ENCODE peak calls at places on chromosomes 13 and 19, in eight cellular contexts. K is heart right ventricle, U is RWPE2, B is body of pancreas, T is pancreas, O is upper lobe of left lung, Z is upper lobe of right lung, L is Panc1. R is an unnamed sample.

GRCh38 chr13:52851153-52851962 is 2.9 kb upstream of the PCDH8 start:
- ATAC-seq in K (peak), U (peak), B (peak), T (peak), O (peak), Z (peak), L (peak), R (no peak)

GRCh38 chr19:48609571-48610108 is 3.1 kb downstream of the SPACA4 start:
- ATAC-seq in K (no peak), U (no peak), B (no peak), T (no peak), O (no peak), Z (no peak), L (no peak), R (no peak)

GRCh38 chr19:49210901-49211451 is 53.4 kb downstream of the TRPM4 start:
- ATAC-seq in K (peak), U (no peak), B (no peak), T (peak), O (peak), Z (peak), L (no peak), R (no peak)

GRCh38 chr13:111183959-111184684 is 69.0 kb downstream of the ARHGEF7 start:
- ATAC-seq in K (peak), U (no peak), B (no peak), T (no peak), O (no peak), Z (no peak), L (no peak), R (no peak)

GRCh38 chr19:5991244-5991838 is 13.4 kb upstream of the RANBP3 start:
- ATAC-seq in K (no peak), U (no peak), B (no peak), T (no peak), O (no peak), Z (no peak), L (no peak), R (no peak)

GRCh38 chr13:48302920-48303330 is 626 bp upstream of the RB1 start:
- ATAC-seq in K (peak), U (peak), B (peak), T (peak), O (no peak), Z (no peak), L (no peak), R (no peak)

GRCh38 chr13:86563308-86563707 is 764.1 kb upstream of the SLITRK6 start:
- ATAC-seq in K (no peak), U (peak), B (no peak), T (no peak), O (no peak), Z (no peak), L (no peak), R (no peak)

GRCh38 chr13:21069561-21070004 is 8.2 kb upstream of the LATS2 start:
- ATAC-seq in K (peak), U (peak), B (peak), T (no peak), O (peak), Z (peak), L (peak), R (peak)

GRCh38 chr13:110432522-110432921 is 125.4 kb downstream of the COL4A2 start:
- ATAC-seq in K (no peak), U (no peak), B (no peak), T (no peak), O (no peak), Z (no peak), L (no peak), R (no peak)

GRCh38 chr19:28021316-28022185 is 1191.4 kb downstream of the UQCRFS1 start:
- ATAC-seq in K (no peak), U (no peak), B (no peak), T (no peak), O (no peak), Z (no peak), L (no peak), R (no peak)

DNA sequence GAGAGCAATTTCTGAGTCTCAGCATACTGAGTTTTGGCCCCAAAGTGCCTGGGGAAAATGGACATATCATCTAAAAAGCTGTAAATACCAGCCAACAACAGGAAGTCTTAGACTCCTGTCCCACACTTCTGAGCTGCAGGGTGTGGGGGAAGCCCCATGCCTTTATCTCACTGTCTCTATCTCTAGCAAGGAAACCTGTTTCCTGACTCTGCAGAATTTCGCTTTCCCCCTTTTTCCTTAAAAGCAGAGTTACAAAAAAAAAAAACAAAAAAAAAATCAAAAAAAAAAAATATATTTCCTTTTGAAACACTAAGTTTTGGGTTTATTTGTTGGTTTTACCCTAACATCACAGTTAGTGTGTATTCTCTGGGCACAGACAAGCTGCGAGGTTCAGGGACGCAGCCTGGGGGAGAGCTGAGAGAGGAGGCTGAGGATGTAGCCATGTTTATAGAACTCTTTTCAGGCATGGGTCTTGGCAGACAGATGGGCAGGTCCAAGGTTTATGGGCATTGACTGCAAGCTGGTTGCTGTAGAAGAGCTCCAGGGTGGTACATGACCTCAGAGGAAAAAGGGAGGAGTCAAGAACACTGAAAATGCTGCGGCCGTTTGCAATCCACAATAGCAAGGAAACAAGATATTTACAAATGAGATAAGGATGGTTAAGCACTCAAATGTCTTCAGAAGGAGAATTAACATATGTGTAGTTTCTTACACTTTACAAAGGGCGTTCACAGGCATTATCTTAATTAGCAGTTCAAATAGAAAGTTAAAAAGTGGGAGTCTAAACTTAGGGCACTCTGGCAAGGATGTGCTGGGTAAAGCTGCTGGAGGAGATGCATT is 4.9 kb downstream of the MBNL2 start:
- ATAC-seq in K (no peak), U (no peak), B (no peak), T (no peak), O (no peak), Z (peak), L (peak), R (no peak)
- H3K27ac ChIP-seq in K (peak), U (no peak), B (no peak), T (no peak), O (peak), Z (peak), L (peak), R (peak)

GRCh38 chr19:41452584-41453275 is 9.8 kb downstream of the ERICH4 start:
- ATAC-seq in K (no peak), U (no peak), B (no peak), T (no peak), O (no peak), Z (no peak), L (no peak), R (no peak)

GRCh38 chr19:41447732-41448332 is 4.9 kb downstream of the ERICH4 start:
- ATAC-seq in K (no peak), U (no peak), B (no peak), T (no peak), O (no peak), Z (no peak), L (no peak), R (no peak)

GRCh38 chr19:41445575-41445974 is 2.6 kb downstream of the ERICH4 start:
- ATAC-seq in K (no peak), U (no peak), B (no peak), T (no peak), O (no peak), Z (no peak), L (no peak), R (no peak)

GRCh38 chr19:41449865-41450178 is 6.9 kb downstream of the ERICH4 start:
- ATAC-seq in K (no peak), U (peak), B (no peak), T (no peak), O (no peak), Z (no peak), L (peak), R (no peak)

DNA sequence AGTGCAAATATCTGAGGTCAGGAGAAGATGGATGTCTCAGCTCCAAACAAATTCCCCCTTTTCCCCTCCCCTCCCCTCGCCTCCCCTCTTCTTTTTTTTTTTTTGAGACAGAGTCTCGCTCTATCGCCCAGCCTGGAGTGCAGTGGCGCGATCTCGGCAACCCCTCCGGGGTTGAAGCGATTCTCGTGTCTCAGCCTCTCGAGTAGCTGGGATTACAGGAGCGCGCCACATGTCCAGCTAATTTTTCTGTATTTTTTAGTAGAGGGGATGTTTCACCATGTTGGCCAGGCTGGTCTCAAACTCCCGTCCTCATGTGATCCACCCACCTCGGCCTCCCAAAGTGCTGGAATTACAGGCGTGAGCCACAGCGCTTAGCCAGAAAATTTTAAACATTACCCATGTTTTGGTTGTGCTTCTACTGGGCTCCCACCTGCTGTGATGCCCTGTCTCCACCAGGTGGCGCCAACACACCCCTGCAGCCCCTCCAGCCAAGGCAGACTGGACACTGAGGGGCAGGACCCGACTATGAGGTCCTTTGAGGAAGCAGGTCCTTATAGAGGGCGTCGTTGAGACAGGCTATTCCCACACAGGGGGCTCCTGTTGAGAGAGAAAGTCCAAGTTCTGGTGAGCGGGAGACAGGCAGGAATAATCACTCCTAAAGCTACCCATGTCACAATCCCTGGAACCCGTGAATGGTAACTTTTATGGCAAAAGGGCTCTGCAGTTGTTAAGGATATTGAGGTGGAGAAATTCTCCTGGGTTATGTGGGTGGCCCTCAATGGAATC is 6.3 kb downstream of the ERICH4 start:
- ATAC-seq in K (peak), U (peak), B (peak), T (peak), O (peak), Z (peak), L (peak), R (peak)
- H3K4me3 ChIP-seq in K (no peak), U (no peak), B (no peak), T (no peak), O (peak), Z (peak), L (no peak), R (no peak)

GRCh38 chr19:8310342-8311055 is 2.3 kb upstream of the CD320 start:
- ATAC-seq in K (no peak), U (no peak), B (no peak), T (no peak), O (no peak), Z (no peak), L (no peak), R (no peak)
- H3K27ac ChIP-seq in K (no peak), U (no peak), B (no peak), T (no peak), O (peak), Z (peak), L (no peak), R (no peak)

DNA sequence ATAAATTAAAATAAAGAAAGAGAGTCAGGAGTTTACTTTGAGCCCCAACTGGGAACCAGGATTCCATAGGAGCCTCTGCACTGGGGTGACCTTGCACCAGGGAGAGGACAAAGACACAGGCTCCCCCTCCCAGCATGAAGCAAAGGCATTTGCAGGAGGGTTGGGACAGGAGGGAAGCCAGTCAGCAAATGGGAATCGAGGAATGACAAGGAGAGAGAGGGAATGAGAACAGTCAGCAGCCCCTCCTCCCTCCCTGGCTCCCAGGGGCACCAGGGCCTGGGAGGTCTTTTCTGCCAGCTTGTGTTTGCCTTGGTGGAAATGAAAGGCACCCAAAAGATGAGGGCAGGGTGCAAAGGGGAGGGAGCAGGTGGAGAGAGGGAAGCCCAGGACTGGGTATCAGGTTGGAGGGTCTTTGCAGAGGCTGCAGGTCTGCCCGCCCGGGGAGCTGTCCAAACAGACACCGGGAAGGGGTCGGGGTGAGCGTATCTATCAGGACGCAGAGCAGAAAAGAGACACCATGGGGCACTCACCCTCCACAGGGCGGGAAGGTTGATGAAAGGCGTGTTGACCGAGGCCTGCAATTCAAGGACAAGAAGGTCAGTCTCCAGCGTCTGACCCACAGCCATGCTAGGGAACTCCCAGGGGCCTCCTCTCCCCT is 3.8 kb downstream of the SBSN start:
- ATAC-seq in K (no peak), U (no peak), B (no peak), T (no peak), O (no peak), Z (no peak), L (no peak), R (no peak)
- H3K4me3 ChIP-seq in K (no peak), U (no peak), B (no peak), T (no peak), O (no peak), Z (no peak), L (no peak), R (no peak)

DNA sequence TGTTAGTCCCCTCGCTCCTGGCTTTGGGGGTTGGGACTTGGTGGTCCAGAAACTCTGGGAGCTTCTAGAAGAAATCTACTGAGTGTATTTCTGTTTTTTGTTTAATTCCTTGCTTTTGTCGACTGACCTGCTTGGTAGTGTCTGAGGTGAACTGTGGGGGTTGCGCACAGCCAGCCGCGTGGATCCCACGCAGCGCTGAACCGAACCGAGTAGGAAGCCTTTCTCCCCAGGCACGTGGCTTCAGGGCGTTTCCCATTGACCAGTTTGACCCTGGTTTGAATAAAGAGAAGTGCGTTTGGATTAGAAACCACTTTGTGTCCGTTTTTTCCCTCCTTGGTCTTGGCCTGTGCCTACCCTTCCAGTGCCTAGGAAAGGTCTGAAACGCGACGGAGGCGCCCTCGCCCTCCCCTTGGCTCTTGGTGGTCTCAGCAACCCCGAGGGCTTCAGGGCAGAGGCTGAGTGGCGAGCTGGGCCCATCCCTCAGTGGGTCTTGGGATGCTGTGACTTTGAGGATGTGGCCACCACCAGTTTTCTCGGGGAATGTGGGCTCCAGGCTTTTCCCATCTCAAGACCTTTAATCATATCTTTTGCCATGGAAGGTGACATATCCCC is 2.7 kb upstream of the RPS15 start:
- ATAC-seq in K (no peak), U (no peak), B (no peak), T (no peak), O (no peak), Z (no peak), L (no peak), R (no peak)
- H3K27ac ChIP-seq in K (no peak), U (no peak), B (no peak), T (no peak), O (no peak), Z (no peak), L (peak), R (no peak)

GRCh38 chr19:18194554-18195238 is 1.7 kb downstream of the MPV17L2 start:
- ATAC-seq in K (no peak), U (no peak), B (no peak), T (no peak), O (no peak), Z (no peak), L (no peak), R (no peak)
- H3K4me3 ChIP-seq in K (no peak), U (peak), B (no peak), T (no peak), O (peak), Z (peak), L (peak), R (no peak)

GRCh38 chr19:1027020-1027952 is 878 bp downstream of the CNN2 start:
- ATAC-seq in K (no peak), U (peak), B (no peak), T (peak), O (peak), Z (peak), L (peak), R (no peak)

GRCh38 chr19:1020868-1021425 is at the start of gene TMEM259:
- ATAC-seq in K (peak), U (peak), B (peak), T (peak), O (peak), Z (peak), L (peak), R (peak)

GRCh38 chr19:1032264-1032867 is 6.0 kb downstream of the CNN2 start:
- ATAC-seq in K (no peak), U (no peak), B (no peak), T (no peak), O (no peak), Z (no peak), L (no peak), R (no peak)

GRCh38 chr19:1027953-1028902 is 1.8 kb downstream of the CNN2 start:
- ATAC-seq in K (peak), U (peak), B (peak), T (peak), O (peak), Z (peak), L (peak), R (peak)

GRCh38 chr19:1026189-1027019 is at the start of gene CNN2:
- ATAC-seq in K (peak), U (peak), B (peak), T (peak), O (peak), Z (peak), L (peak), R (peak)
- H3K27ac ChIP-seq in K (peak), U (peak), B (peak), T (peak), O (peak), Z (peak), L (peak), R (peak)

GRCh38 chr19:14183741-14184395 is 22.1 kb downstream of the ADGRL1 start:
- ATAC-seq in K (peak), U (no peak), B (no peak), T (no peak), O (no peak), Z (no peak), L (no peak), R (no peak)
- H3K4me3 ChIP-seq in K (no peak), U (no peak), B (no peak), T (no peak), O (no peak), Z (no peak), L (no peak), R (no peak)

DNA sequence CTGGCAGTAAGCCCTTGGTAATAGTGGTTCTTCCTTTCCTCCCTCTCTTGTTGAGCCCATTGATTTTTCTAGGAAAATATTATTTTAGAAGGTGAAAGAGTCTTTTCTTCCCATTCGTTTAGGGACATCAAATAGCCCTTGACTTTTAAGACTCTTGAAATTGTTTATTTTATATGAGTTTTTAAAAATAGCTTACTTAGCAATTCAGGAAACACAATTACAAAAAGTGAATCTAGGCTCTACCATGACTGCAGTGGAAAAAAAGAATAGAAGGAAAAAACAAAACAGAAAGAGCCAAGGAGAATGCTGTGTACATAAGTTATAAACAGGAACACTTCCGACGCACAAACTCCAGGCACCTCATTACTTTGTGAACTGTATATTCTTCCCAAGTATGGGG is 266.0 kb downstream of the KLF5 start:
- ATAC-seq in K (no peak), U (no peak), B (no peak), T (no peak), O (no peak), Z (no peak), L (no peak), R (no peak)
- H3K27ac ChIP-seq in K (no peak), U (peak), B (no peak), T (no peak), O (no peak), Z (no peak), L (no peak), R (no peak)

R was measured in gastroesophageal sphincter.